ENCODE peak calls at places on chromosomes 5 and 9, in ten cellular contexts. One of them, this sample, is unnamed.

GRCh38 chr9:20551236-20551635 is 71.1 kb downstream of the MLLT3 start:
- DNase-seq in HS-27A: no peak
- DNase-seq in endothelial cell: no peak
- DNase-seq in kidney tubule cell: peak
- DNase-seq in CD4-positive, alpha-beta T cell: no peak
- DNase-seq in stimulated activated CD4-positive, alpha-beta T cell treated with anti-CD3 and anti-CD28 coated beads, Interleukin-15, amount 100 ng/mL, for 1 hour: no peak
- DNase-seq in H7: no peak
- DNase-seq in AML-193: no peak
- DNase-seq in HL-60: no peak
- DNase-seq in NCI-H774: no peak
- DNase-seq in this sample: no peak

GRCh38 chr9:76215066-76215465 is 179.2 kb downstream of the RFK start:
- DNase-seq in H7: no peak
- DNase-seq in HL-60: no peak
- DNase-seq in HS-27A: no peak
- DNase-seq in CD4-positive, alpha-beta T cell: no peak
- DNase-seq in AML-193: no peak
- DNase-seq in stimulated activated CD4-positive, alpha-beta T cell treated with anti-CD3 and anti-CD28 coated beads, Interleukin-15, amount 100 ng/mL, for 1 hour: no peak
- DNase-seq in kidney tubule cell: peak
- DNase-seq in NCI-H774: no peak
- DNase-seq in endothelial cell: no peak
- DNase-seq in this sample: no peak

GRCh38 chr5:103466494-103466893 is 96.1 kb downstream of the NUDT12 start:
- DNase-seq in endothelial cell: no peak
- DNase-seq in NCI-H774: no peak
- DNase-seq in kidney tubule cell: peak
- DNase-seq in CD4-positive, alpha-beta T cell: no peak
- DNase-seq in stimulated activated CD4-positive, alpha-beta T cell treated with anti-CD3 and anti-CD28 coated beads, Interleukin-15, amount 100 ng/mL, for 1 hour: no peak
- DNase-seq in H7: no peak
- DNase-seq in AML-193: no peak
- DNase-seq in HS-27A: no peak
- DNase-seq in HL-60: no peak
- DNase-seq in this sample: no peak

GRCh38 chr5:58450811-58451629 is 8.9 kb downstream of the PLK2 start:
- DNase-seq in HS-27A: no peak
- DNase-seq in kidney tubule cell: peak
- DNase-seq in AML-193: no peak
- DNase-seq in NCI-H774: no peak
- DNase-seq in endothelial cell: no peak
- DNase-seq in H7: no peak
- DNase-seq in HL-60: no peak
- DNase-seq in stimulated activated CD4-positive, alpha-beta T cell treated with anti-CD3 and anti-CD28 coated beads, Interleukin-15, amount 100 ng/mL, for 1 hour: no peak
- DNase-seq in CD4-positive, alpha-beta T cell: no peak
- DNase-seq in this sample: no peak

GRCh38 chr9:125049212-125049611 is 94.1 kb downstream of the SCAI start:
- DNase-seq in kidney tubule cell: no peak
- DNase-seq in stimulated activated CD4-positive, alpha-beta T cell treated with anti-CD3 and anti-CD28 coated beads, Interleukin-15, amount 100 ng/mL, for 1 hour: no peak
- DNase-seq in CD4-positive, alpha-beta T cell: no peak
- DNase-seq in NCI-H774: no peak
- DNase-seq in endothelial cell: no peak
- DNase-seq in H7: no peak
- DNase-seq in HL-60: no peak
- DNase-seq in AML-193: no peak
- DNase-seq in HS-27A: no peak
- DNase-seq in this sample: no peak

GRCh38 chr5:172534229-172535169 is 80.2 kb upstream of the SH3PXD2B start:
- DNase-seq in HS-27A: no peak
- DNase-seq in stimulated activated CD4-positive, alpha-beta T cell treated with anti-CD3 and anti-CD28 coated beads, Interleukin-15, amount 100 ng/mL, for 1 hour: no peak
- DNase-seq in NCI-H774: no peak
- DNase-seq in CD4-positive, alpha-beta T cell: no peak
- DNase-seq in AML-193: no peak
- DNase-seq in endothelial cell: no peak
- DNase-seq in kidney tubule cell: peak
- DNase-seq in HL-60: no peak
- DNase-seq in H7: no peak
- DNase-seq in this sample: no peak

GRCh38 chr5:144191998-144192397 is 21.3 kb downstream of the KCTD16 start:
- DNase-seq in endothelial cell: no peak
- DNase-seq in CD4-positive, alpha-beta T cell: no peak
- DNase-seq in stimulated activated CD4-positive, alpha-beta T cell treated with anti-CD3 and anti-CD28 coated beads, Interleukin-15, amount 100 ng/mL, for 1 hour: no peak
- DNase-seq in HS-27A: no peak
- DNase-seq in NCI-H774: peak
- DNase-seq in kidney tubule cell: peak
- DNase-seq in H7: peak
- DNase-seq in AML-193: peak
- DNase-seq in HL-60: peak
- DNase-seq in this sample: no peak

GRCh38 chr5:131745594-131746175 is 51.1 kb downstream of the FNIP1 start:
- DNase-seq in AML-193: no peak
- DNase-seq in kidney tubule cell: no peak
- DNase-seq in CD4-positive, alpha-beta T cell: no peak
- DNase-seq in endothelial cell: no peak
- DNase-seq in stimulated activated CD4-positive, alpha-beta T cell treated with anti-CD3 and anti-CD28 coated beads, Interleukin-15, amount 100 ng/mL, for 1 hour: no peak
- DNase-seq in HL-60: no peak
- DNase-seq in HS-27A: no peak
- DNase-seq in H7: no peak
- DNase-seq in NCI-H774: no peak
- DNase-seq in this sample: no peak

GRCh38 chr9:93112116-93112863 is 16.3 kb downstream of the CARD19 start:
- DNase-seq in kidney tubule cell: no peak
- DNase-seq in AML-193: no peak
- DNase-seq in HL-60: peak
- DNase-seq in NCI-H774: no peak
- DNase-seq in HS-27A: no peak
- DNase-seq in endothelial cell: no peak
- DNase-seq in H7: peak
- DNase-seq in CD4-positive, alpha-beta T cell: no peak
- DNase-seq in stimulated activated CD4-positive, alpha-beta T cell treated with anti-CD3 and anti-CD28 coated beads, Interleukin-15, amount 100 ng/mL, for 1 hour: no peak
- DNase-seq in this sample: no peak

GRCh38 chr9:127926961-127927456 is 3.6 kb downstream of the PIP5KL1 start:
- DNase-seq in HS-27A: no peak
- DNase-seq in AML-193: no peak
- DNase-seq in HL-60: no peak
- DNase-seq in CD4-positive, alpha-beta T cell: no peak
- DNase-seq in endothelial cell: no peak
- DNase-seq in kidney tubule cell: no peak
- DNase-seq in NCI-H774: no peak
- DNase-seq in H7: no peak
- DNase-seq in stimulated activated CD4-positive, alpha-beta T cell treated with anti-CD3 and anti-CD28 coated beads, Interleukin-15, amount 100 ng/mL, for 1 hour: no peak
- DNase-seq in this sample: no peak

GRCh38 chr5:110625376-110625999 is 101.0 kb downstream of the TMEM232 start:
- DNase-seq in HL-60: no peak
- DNase-seq in endothelial cell: no peak
- DNase-seq in NCI-H774: peak
- DNase-seq in kidney tubule cell: peak
- DNase-seq in HS-27A: no peak
- DNase-seq in AML-193: peak
- DNase-seq in H7: peak
- DNase-seq in stimulated activated CD4-positive, alpha-beta T cell treated with anti-CD3 and anti-CD28 coated beads, Interleukin-15, amount 100 ng/mL, for 1 hour: no peak
- DNase-seq in CD4-positive, alpha-beta T cell: no peak
- DNase-seq in this sample: no peak

GRCh38 chr5:28648108-28648507 is 1609.7 kb upstream of the CDH9 start:
- DNase-seq in HL-60: no peak
- DNase-seq in AML-193: no peak
- DNase-seq in endothelial cell: no peak
- DNase-seq in stimulated activated CD4-positive, alpha-beta T cell treated with anti-CD3 and anti-CD28 coated beads, Interleukin-15, amount 100 ng/mL, for 1 hour: no peak
- DNase-seq in CD4-positive, alpha-beta T cell: no peak
- DNase-seq in H7: peak
- DNase-seq in kidney tubule cell: peak
- DNase-seq in HS-27A: peak
- DNase-seq in NCI-H774: no peak
- DNase-seq in this sample: no peak

GRCh38 chr5:140165921-140166270 is 9.1 kb upstream of the CYSTM1 start:
- DNase-seq in kidney tubule cell: no peak
- DNase-seq in HS-27A: no peak
- DNase-seq in stimulated activated CD4-positive, alpha-beta T cell treated with anti-CD3 and anti-CD28 coated beads, Interleukin-15, amount 100 ng/mL, for 1 hour: no peak
- DNase-seq in HL-60: no peak
- DNase-seq in NCI-H774: no peak
- DNase-seq in H7: no peak
- DNase-seq in AML-193: no peak
- DNase-seq in endothelial cell: no peak
- DNase-seq in CD4-positive, alpha-beta T cell: no peak
- DNase-seq in this sample: no peak

GRCh38 chr5:138449501-138450239 is 10.8 kb downstream of the REEP2 start:
- DNase-seq in CD4-positive, alpha-beta T cell: peak
- DNase-seq in kidney tubule cell: peak
- DNase-seq in NCI-H774: peak
- DNase-seq in HS-27A: no peak
- DNase-seq in endothelial cell: peak
- DNase-seq in stimulated activated CD4-positive, alpha-beta T cell treated with anti-CD3 and anti-CD28 coated beads, Interleukin-15, amount 100 ng/mL, for 1 hour: peak
- DNase-seq in AML-193: peak
- DNase-seq in HL-60: no peak
- DNase-seq in H7: peak
- DNase-seq in this sample: peak

This sample was measured in thoracic aorta.